ENCODE peak calls at places on chromosomes 12 and 14, in ten cellular contexts. A is anterior cingulate cortex; U is activated CD8-positive, alpha-beta T cell treated with anti-CD3 and anti-CD28 coated beads for 36 hours; Y is OCI-LY7; P is T-helper 1 cell; D is stimulated activated CD8-positive, alpha-beta memory T cell treated with anti-CD3 and anti-CD28 coated beads, Interleukin-15, amount 100 ng/mL, for 24 hours; J is KG1; I is MCF 10A; V is activated CD4-positive, CD25-positive, alpha-beta regulatory T cell; X is T1000. R is an unnamed sample.

GRCh38 chr12:55687746-55688145 is 20.0 kb downstream of the ITGA7 start:
- DNase-seq in U (peak; percentile 82), X (no peak), A (no peak), I (no peak), P (no peak), Y (no peak), J (no peak), V (no peak), D (no peak), R (no peak)

GRCh38 chr14:91258021-91258618 is 13.6 kb upstream of the GPR68 start:
- DNase-seq in I (peak; percentile 96), V (no peak), J (no peak), X (no peak), U (no peak), P (no peak), D (no peak), Y (no peak), A (no peak), R (no peak)

GRCh38 chr12:5656836-5657235 is 224.9 kb downstream of the NTF3 start:
- DNase-seq in V (no peak), I (no peak), J (no peak), X (no peak), A (no peak), P (no peak), D (no peak), U (no peak), Y (no peak), R (no peak)

GRCh38 chr12:109562871-109563270 is 10.4 kb downstream of the MMAB start:
- DNase-seq in A (no peak), D (no peak), P (no peak), J (no peak), X (no peak), I (no peak), V (no peak), U (no peak), Y (no peak), R (no peak)

GRCh38 chr12:100987552-100988277 is 193.1 kb downstream of the ANO4 start:
- DNase-seq in V (no peak), X (peak; percentile 10), P (peak; percentile 40), A (no peak), U (peak; percentile 3), Y (peak; percentile 79), D (no peak), I (peak; percentile 53), J (peak; percentile 14), R (peak; percentile 47)

GRCh38 chr14:75711796-75712211 is 50.8 kb downstream of the TTLL5 start:
- DNase-seq in Y (no peak), P (peak; percentile 32), J (no peak), A (peak; percentile 32), I (peak; percentile 94), D (no peak), V (no peak), X (peak; percentile 74), U (peak; percentile 3), R (peak; percentile 78)

GRCh38 chr12:103495783-103496456 is at the start of gene C12orf42:
- DNase-seq in P (peak; percentile 34), X (no peak), D (no peak), I (peak; percentile 58), U (peak; percentile 72), A (no peak), V (no peak), J (no peak), Y (no peak), R (no peak)

GRCh38 chr14:95313707-95314106 is 6.0 kb downstream of the CLMN start:
- DNase-seq in U (no peak), P (no peak), A (no peak), Y (no peak), V (no peak), X (no peak), D (no peak), I (peak; percentile 95), J (no peak), R (peak; percentile 85)

R was measured in adrenal gland.